ENCODE peak calls at places on chromosomes 6 and 20, in five cellular contexts. J, G, U, T and Y are unnamed samples.

GRCh38 chr6:157184202-157185015 is 138.9 kb downstream of the TMEM242 start:
- DNase-seq in J (peak), T (peak), G (peak), U (peak), Y (peak)

GRCh38 chr6:45441811-45442453 is 64.2 kb upstream of the SUPT3H start:
- DNase-seq in U (no peak), G (no peak), T (no peak), J (peak), Y (no peak)

GRCh38 chr6:11785449-11785951 is 6.9 kb upstream of the ADTRP start:
- DNase-seq in J (no peak), U (no peak), T (no peak), G (no peak), Y (no peak)

GRCh38 chr6:41505084-41506049 is 40.8 kb upstream of the FOXP4 start:
- DNase-seq in U (peak), T (no peak), J (peak), G (peak), Y (peak)

GRCh38 chr20:19072988-19073387 is 139.5 kb upstream of the SLC24A3 start:
- DNase-seq in U (no peak), G (no peak), T (no peak), J (no peak), Y (no peak)

GRCh38 chr6:134379086-134379485 is 61.2 kb upstream of the SGK1 start:
- DNase-seq in T (no peak), J (no peak), U (no peak), G (no peak), Y (peak)

GRCh38 chr6:139194740-139195139 is 59.9 kb downstream of the HECA start:
- DNase-seq in J (no peak), U (no peak), G (no peak), T (no peak), Y (no peak)

GRCh38 chr20:61564628-61565027 is 312.6 kb downstream of the CDH4 start:
- DNase-seq in G (no peak), U (no peak), T (no peak), J (no peak), Y (no peak)

GRCh38 chr6:99151634-99152344 is 197.7 kb downstream of the FAXC start:
- DNase-seq in J (peak), G (peak), T (peak), U (no peak), Y (peak)

GRCh38 chr20:21352703-21353102 is 44.6 kb downstream of the NKX2-4 start:
- DNase-seq in U (no peak), G (peak), J (peak), T (no peak), Y (no peak)

GRCh38 chr6:6026513-6027205 is 19.9 kb upstream of the NRN1 start:
- DNase-seq in J (no peak), G (no peak), T (no peak), U (no peak), Y (no peak)

GRCh38 chr6:6024220-6024619 is 17.5 kb upstream of the NRN1 start:
- DNase-seq in J (no peak), G (no peak), U (no peak), T (no peak), Y (no peak)

GRCh38 chr6:6025736-6026135 is 19.0 kb upstream of the NRN1 start:
- DNase-seq in T (no peak), U (no peak), J (no peak), G (no peak), Y (no peak)
- TF ChIP-seq CTCF in T (no peak), U (no peak), J (no peak), G (no peak), Y (no peak)

GRCh38 chr20:31494131-31494530 is 19.0 kb downstream of the REM1 start:
- DNase-seq in G (peak), T (no peak), J (peak), U (no peak), Y (no peak)
- TF ChIP-seq CTCF in G (peak), T (peak), J (peak), U (no peak), Y (no peak)

GRCh38 chr20:653110-653589 is at the start of gene SRXN1:
- DNase-seq in U (peak), T (no peak), G (peak), J (peak), Y (peak)
- TF ChIP-seq CTCF in U (no peak), T (peak), G (no peak), J (peak), Y (peak)

GRCh38 chr6:153503810-153504209 is 372.7 kb upstream of the RGS17 start:
- DNase-seq in U (no peak), T (no peak), G (no peak), J (no peak), Y (no peak)
- TF ChIP-seq CTCF in U (no peak), T (peak), G (no peak), J (no peak), Y (no peak)